ENCODE peak calls at places on chromosomes 6 and 20, in ten cellular contexts. Y is GM10248; G is endothelial cell; Q is NCI-H460; X is COR-L47; K is ELF-1; N is activated CD4-positive, alpha-beta memory T cell treated with anti-CD3 and anti-CD28 coated beads, Interleukin-2, amount 10 ng/mL, durations not matched to agents 7 days and 5 days; R is lower lobe of right lung; O is GM19239; U is iPS-NIHi11. T is an unnamed sample.

GRCh38 chr6:108835218-108835850 is 12.9 kb upstream of the ARMC2 start:
- DNase-seq in Y (peak), G (peak), U (peak), Q (peak), O (peak), R (peak), X (peak), N (peak), K (peak), T (peak)

GRCh38 chr6:116945809-116946208 is 68.8 kb downstream of the RFX6 start:
- DNase-seq in Q (no peak), Y (no peak), G (no peak), U (no peak), X (no peak), R (no peak), O (no peak), K (no peak), N (no peak), T (no peak)

GRCh38 chr20:32877507-32877906 is 18.8 kb downstream of the EFCAB8 start:
- DNase-seq in Y (no peak), R (no peak), N (no peak), U (peak), K (no peak), X (peak), Q (no peak), O (no peak), G (no peak), T (no peak)

GRCh38 chr20:50286609-50287008 is 96.0 kb downstream of the CEBPB start:
- DNase-seq in X (no peak), Q (no peak), U (peak), R (no peak), N (no peak), G (no peak), K (no peak), O (peak), Y (peak), T (no peak)

GRCh38 chr20:37522258-37523011 is 1.4 kb downstream of the NNAT start:
- DNase-seq in Q (no peak), G (no peak), O (no peak), K (peak), Y (no peak), U (no peak), N (no peak), X (no peak), R (peak), T (no peak)

GRCh38 chr6:156866181-156866862 is 89.1 kb downstream of the ARID1B start:
- DNase-seq in K (no peak), R (no peak), O (no peak), U (no peak), Q (no peak), N (peak), G (no peak), Y (peak), X (no peak), T (no peak)

GRCh38 chr6:126983779-126984178 is 134.7 kb upstream of the RSPO3 start:
- DNase-seq in K (peak), O (no peak), X (no peak), G (no peak), R (no peak), U (no peak), Y (no peak), Q (no peak), N (no peak), T (no peak)

GRCh38 chr6:31270788-31271640 is 878 bp downstream of the HLA-C start:
- DNase-seq in U (peak), G (no peak), Y (peak), O (no peak), K (peak), N (peak), X (peak), Q (no peak), R (peak), T (peak)

GRCh38 chr6:168373389-168373788 is 53.8 kb upstream of the DACT2 start:
- DNase-seq in X (no peak), G (no peak), R (no peak), Y (no peak), Q (no peak), N (no peak), O (no peak), K (no peak), U (no peak), T (no peak)

GRCh38 chr20:51404297-51405060 is 138.0 kb downstream of the NFATC2 start:
- DNase-seq in Q (peak), Y (peak), R (no peak), X (no peak), G (no peak), K (peak), U (no peak), N (peak), O (peak), T (no peak)

GRCh38 chr6:46421939-46422338 is 69.3 kb downstream of the RCAN2 start:
- DNase-seq in K (no peak), R (no peak), N (no peak), G (no peak), Q (no peak), O (no peak), U (no peak), X (no peak), Y (no peak), T (no peak)

GRCh38 chr20:57313230-57313629 is 16.4 kb upstream of the SPO11 start:
- DNase-seq in N (no peak), Q (no peak), O (no peak), X (no peak), U (no peak), Y (no peak), R (no peak), G (no peak), K (no peak), T (no peak)

GRCh38 chr20:43946659-43947315 is 32.1 kb downstream of the TOX2 start:
- DNase-seq in G (no peak), K (no peak), X (no peak), R (no peak), U (no peak), Q (no peak), O (no peak), N (no peak), Y (no peak), T (no peak)

GRCh38 chr20:48667889-48668413 is 159.8 kb downstream of the PREX1 start:
- DNase-seq in Q (no peak), X (no peak), U (no peak), Y (no peak), K (no peak), G (no peak), O (no peak), R (no peak), N (no peak), T (no peak)

GRCh38 chr6:12911387-12911960 is 194.9 kb downstream of the PHACTR1 start:
- DNase-seq in G (peak), U (no peak), Q (peak), X (peak), R (no peak), K (peak), O (no peak), Y (no peak), N (no peak), T (peak)

GRCh38 chr6:44234101-44235090 is 11.0 kb downstream of the SLC29A1 start:
- DNase-seq in G (peak), R (peak), O (no peak), X (peak), U (peak), Y (no peak), N (no peak), Q (no peak), K (peak), T (no peak)

GRCh38 chr6:141105481-141105880 is 1027.2 kb upstream of the GJE1 start:
- DNase-seq in N (no peak), K (peak), R (no peak), X (no peak), Y (no peak), O (no peak), Q (no peak), G (no peak), U (peak), T (no peak)

GRCh38 chr20:48866936-48867335 is 39.1 kb upstream of the PREX1 start:
- DNase-seq in G (no peak), Y (no peak), R (no peak), X (no peak), O (no peak), K (no peak), N (no peak), U (no peak), Q (no peak), T (no peak)

GRCh38 chr20:64129146-64129782 is 21.9 kb upstream of the NPBWR2 start:
- DNase-seq in U (no peak), G (no peak), X (no peak), Y (no peak), R (peak), Q (no peak), N (no peak), K (no peak), O (no peak), T (no peak)

GRCh38 chr6:17585766-17586502 is 14.2 kb upstream of the FAM8A1 start:
- DNase-seq in N (no peak), Y (no peak), R (peak), X (peak), O (no peak), G (no peak), K (peak), U (peak), Q (no peak), T (no peak)

GRCh38 chr20:36624068-36624813 is 18.7 kb downstream of the RAB5IF start:
- DNase-seq in K (peak), G (no peak), Y (no peak), R (no peak), X (peak), Q (no peak), O (no peak), U (peak), N (no peak), T (no peak)

GRCh38 chr6:36906539-36906938 is 20.8 kb downstream of the C6orf89 start:
- DNase-seq in O (no peak), U (no peak), K (no peak), G (no peak), Q (no peak), R (peak), X (peak), N (no peak), Y (no peak), T (peak)

GRCh38 chr6:33410711-33411631 is at the start of gene PHF1:
- DNase-seq in R (peak), U (peak), Q (peak), G (peak), K (peak), N (no peak), O (no peak), Y (peak), X (peak), T (peak)

GRCh38 chr20:4014031-4014474 is 1.3 kb downstream of the RNF24 start:
- DNase-seq in O (no peak), G (no peak), Q (peak), Y (peak), R (no peak), K (peak), U (peak), N (peak), X (peak), T (peak)

GRCh38 chr6:128417698-128418097 is 102.7 kb downstream of the PTPRK start:
- DNase-seq in U (no peak), Y (no peak), R (no peak), Q (no peak), N (no peak), O (no peak), X (no peak), K (no peak), G (no peak), T (no peak)

GRCh38 chr6:38713812-38714211 is 1.3 kb upstream of the DNAH8 start:
- DNase-seq in U (no peak), R (no peak), N (peak), Q (no peak), K (no peak), G (no peak), O (no peak), X (no peak), Y (no peak), T (no peak)